ENCODE peak calls at places on chromosomes 5 and 9, in seven cellular contexts. L, S, T, E, V, B and Z are unnamed samples.

GRCh38 chr5:87944553-87945320 is 323.9 kb downstream of the TMEM161B start:
- DNase-seq in L (no peak), S (no peak), T (no peak), E (no peak), V (no peak), B (peak; percentile 80), Z (no peak)

GRCh38 chr5:76483433-76483832 is 80.3 kb downstream of the IQGAP2 start:
- DNase-seq in L (no peak), S (no peak), T (peak; percentile 9), E (peak; percentile 20), V (no peak), B (no peak), Z (no peak)

GRCh38 chr5:150465926-150466325 is 16.4 kb upstream of the RPS14 start:
- DNase-seq in L (no peak), S (no peak), T (no peak), E (no peak), V (no peak), B (no peak), Z (no peak)

GRCh38 chr5:87195104-87195581 is 72.5 kb upstream of the RASA1 start:
- DNase-seq in L (peak; percentile 57), S (no peak), T (no peak), E (no peak), V (no peak), B (no peak), Z (no peak)

GRCh38 chr9:133768371-133768858 is 30.3 kb upstream of the SARDH start:
- DNase-seq in L (no peak), S (no peak), T (no peak), E (no peak), V (no peak), B (no peak), Z (no peak)

GRCh38 chr9:68844623-68845612 is 139.9 kb downstream of the PIP5K1B start:
- DNase-seq in L (peak; percentile 50), S (no peak), T (peak; percentile 65), E (peak; percentile 68), V (peak; percentile 0), B (peak; percentile 10), Z (no peak)

GRCh38 chr5:145539201-145539600 is 295.9 kb downstream of the PRELID2 start:
- DNase-seq in L (no peak), S (no peak), T (no peak), E (no peak), V (no peak), B (no peak), Z (no peak)

GRCh38 chr9:100087218-100087617 is 11.6 kb downstream of the ERP44 start:
- DNase-seq in L (peak; percentile 18), S (no peak), T (no peak), E (no peak), V (no peak), B (no peak), Z (no peak)

GRCh38 chr9:128554155-128554862 is 1.9 kb downstream of the SPTAN1 start:
- DNase-seq in L (peak; percentile 96), S (no peak), T (peak; percentile 85), E (peak; percentile 50), V (no peak), B (no peak), Z (peak; percentile 55)

GRCh38 chr9:137878146-137878941 is 762 bp downstream of the CACNA1B start:
- DNase-seq in L (no peak), S (no peak), T (peak; percentile 85), E (no peak), V (no peak), B (no peak), Z (no peak)

GRCh38 chr5:33981408-33982171 is 2.9 kb downstream of the SLC45A2 start:
- DNase-seq in L (peak; percentile 72), S (no peak), T (no peak), E (no peak), V (no peak), B (no peak), Z (no peak)

GRCh38 chr5:93899026-93899600 is 157.7 kb upstream of the POU5F2 start:
- DNase-seq in L (no peak), S (no peak), T (no peak), E (peak; percentile 43), V (no peak), B (no peak), Z (no peak)

GRCh38 chr9:19114680-19115270 is 12.1 kb upstream of the HAUS6 start:
- DNase-seq in L (no peak), S (no peak), T (no peak), E (no peak), V (no peak), B (no peak), Z (no peak)

GRCh38 chr9:112531666-112532282 is 45.1 kb downstream of the KIAA1958 start:
- DNase-seq in L (peak; percentile 46), S (no peak), T (peak; percentile 18), E (no peak), V (no peak), B (no peak), Z (no peak)

GRCh38 chr5:171639966-171640365 is 145.7 kb upstream of the SMIM23 start:
- DNase-seq in L (no peak), S (no peak), T (no peak), E (no peak), V (no peak), B (no peak), Z (no peak)

GRCh38 chr5:67414712-67415111 is 218.1 kb upstream of the CD180 start:
- DNase-seq in L (no peak), S (no peak), T (no peak), E (no peak), V (no peak), B (no peak), Z (no peak)

GRCh38 chr9:85741112-85741874 is 461 bp downstream of the AGTPBP1 start:
- DNase-seq in L (peak; percentile 8), S (peak; percentile 72), T (no peak), E (peak; percentile 54), V (peak; percentile 25), B (no peak), Z (peak; percentile 36)

GRCh38 chr9:123933401-123933800 is 3.5 kb upstream of the DENND1A start:
- DNase-seq in L (peak; percentile 22), S (no peak), T (no peak), E (peak; percentile 55), V (no peak), B (no peak), Z (no peak)

GRCh38 chr5:111655169-111655924 is 101.6 kb downstream of the NREP start:
- DNase-seq in L (no peak), S (no peak), T (no peak), E (no peak), V (no peak), B (no peak), Z (no peak)

GRCh38 chr9:87732756-87733155 is 6.8 kb downstream of the CTSL start:
- DNase-seq in L (peak; percentile 63), S (no peak), T (no peak), E (no peak), V (no peak), B (no peak), Z (no peak)

GRCh38 chr5:1565737-1566734 is 42.3 kb upstream of the LPCAT1 start:
- DNase-seq in L (peak; percentile 44), S (no peak), T (no peak), E (no peak), V (no peak), B (no peak), Z (no peak)

GRCh38 chr9:135065151-135065550 is 22.3 kb upstream of the OLFM1 start:
- DNase-seq in L (no peak), S (no peak), T (no peak), E (no peak), V (no peak), B (no peak), Z (no peak)

GRCh38 chr5:31291323-31291854 is 97.9 kb downstream of the CDH6 start:
- DNase-seq in L (no peak), S (no peak), T (no peak), E (peak; percentile 32), V (no peak), B (no peak), Z (no peak)

GRCh38 chr5:485943-486491 is 38.2 kb downstream of the SLC9A3 start:
- DNase-seq in L (no peak), S (no peak), T (no peak), E (no peak), V (no peak), B (no peak), Z (no peak)